ENCODE peak calls at places on chromosomes 7 and 10, in eight cellular contexts. One of them, this sample, is unnamed.

GRCh38 chr7:70435634-70436033 is 696.3 kb upstream of the GALNT17 start:
- DNase-seq in NCI-H226: no peak
- DNase-seq in stimulated activated CD8-positive, alpha-beta memory T cell treated with anti-CD3 and anti-CD28 coated beads, Interleukin-15, amount 100 ng/mL, for 4 hours: no peak
- DNase-seq in NCI-H524 treated with DMSO at 0.1 percent for 48 hours: no peak
- DNase-seq in astrocyte of the cerebellum: no peak
- DNase-seq in T47D: no peak
- DNase-seq in activated CD4-positive, alpha-beta T cell treated with anti-CD3 and anti-CD28 coated beads, Interleukin-2, amount 50 U/mL, for 24 hours: no peak
- DNase-seq in GM12891: no peak
- DNase-seq in this sample: no peak

GRCh38 chr10:113561214-113561613 is 8.4 kb downstream of the HABP2 start:
- DNase-seq in NCI-H226: no peak
- DNase-seq in stimulated activated CD8-positive, alpha-beta memory T cell treated with anti-CD3 and anti-CD28 coated beads, Interleukin-15, amount 100 ng/mL, for 4 hours: no peak
- DNase-seq in NCI-H524 treated with DMSO at 0.1 percent for 48 hours: no peak
- DNase-seq in astrocyte of the cerebellum: no peak
- DNase-seq in T47D: no peak
- DNase-seq in activated CD4-positive, alpha-beta T cell treated with anti-CD3 and anti-CD28 coated beads, Interleukin-2, amount 50 U/mL, for 24 hours: no peak
- DNase-seq in GM12891: no peak
- DNase-seq in this sample: no peak

GRCh38 chr7:31133497-31133896 is 81.4 kb downstream of the ADCYAP1R1 start:
- DNase-seq in NCI-H226: no peak
- DNase-seq in stimulated activated CD8-positive, alpha-beta memory T cell treated with anti-CD3 and anti-CD28 coated beads, Interleukin-15, amount 100 ng/mL, for 4 hours: no peak
- DNase-seq in NCI-H524 treated with DMSO at 0.1 percent for 48 hours: no peak
- DNase-seq in astrocyte of the cerebellum: no peak
- DNase-seq in T47D: no peak
- DNase-seq in activated CD4-positive, alpha-beta T cell treated with anti-CD3 and anti-CD28 coated beads, Interleukin-2, amount 50 U/mL, for 24 hours: no peak
- DNase-seq in GM12891: no peak
- DNase-seq in this sample: no peak

GRCh38 chr7:108329514-108329913 is 126.7 kb downstream of the NRCAM start:
- DNase-seq in NCI-H226: no peak
- DNase-seq in stimulated activated CD8-positive, alpha-beta memory T cell treated with anti-CD3 and anti-CD28 coated beads, Interleukin-15, amount 100 ng/mL, for 4 hours: no peak
- DNase-seq in NCI-H524 treated with DMSO at 0.1 percent for 48 hours: no peak
- DNase-seq in astrocyte of the cerebellum: no peak
- DNase-seq in T47D: no peak
- DNase-seq in activated CD4-positive, alpha-beta T cell treated with anti-CD3 and anti-CD28 coated beads, Interleukin-2, amount 50 U/mL, for 24 hours: no peak
- DNase-seq in GM12891: no peak
- DNase-seq in this sample: no peak

GRCh38 chr10:37856881-37857286 is 526 bp downstream of the ZNF248 start:
- DNase-seq in NCI-H226: no peak
- DNase-seq in stimulated activated CD8-positive, alpha-beta memory T cell treated with anti-CD3 and anti-CD28 coated beads, Interleukin-15, amount 100 ng/mL, for 4 hours: no peak
- DNase-seq in NCI-H524 treated with DMSO at 0.1 percent for 48 hours: no peak
- DNase-seq in astrocyte of the cerebellum: no peak
- DNase-seq in T47D: no peak
- DNase-seq in activated CD4-positive, alpha-beta T cell treated with anti-CD3 and anti-CD28 coated beads, Interleukin-2, amount 50 U/mL, for 24 hours: no peak
- DNase-seq in GM12891: no peak
- DNase-seq in this sample: no peak

GRCh38 chr7:184768-185264 is 7.6 kb upstream of the FAM20C start:
- DNase-seq in NCI-H226: no peak
- DNase-seq in stimulated activated CD8-positive, alpha-beta memory T cell treated with anti-CD3 and anti-CD28 coated beads, Interleukin-15, amount 100 ng/mL, for 4 hours: no peak
- DNase-seq in NCI-H524 treated with DMSO at 0.1 percent for 48 hours: no peak
- DNase-seq in astrocyte of the cerebellum: no peak
- DNase-seq in T47D: no peak
- DNase-seq in activated CD4-positive, alpha-beta T cell treated with anti-CD3 and anti-CD28 coated beads, Interleukin-2, amount 50 U/mL, for 24 hours: no peak
- DNase-seq in GM12891: no peak
- DNase-seq in this sample: no peak

GRCh38 chr10:110502851-110503301 is 5.2 kb downstream of the DUSP5 start:
- DNase-seq in NCI-H226: peak
- DNase-seq in stimulated activated CD8-positive, alpha-beta memory T cell treated with anti-CD3 and anti-CD28 coated beads, Interleukin-15, amount 100 ng/mL, for 4 hours: no peak
- DNase-seq in NCI-H524 treated with DMSO at 0.1 percent for 48 hours: no peak
- DNase-seq in astrocyte of the cerebellum: peak
- DNase-seq in T47D: no peak
- DNase-seq in activated CD4-positive, alpha-beta T cell treated with anti-CD3 and anti-CD28 coated beads, Interleukin-2, amount 50 U/mL, for 24 hours: no peak
- DNase-seq in GM12891: no peak
- DNase-seq in this sample: no peak

GRCh38 chr7:44273681-44274622 is 51.4 kb downstream of the CAMK2B start:
- DNase-seq in NCI-H226: no peak
- DNase-seq in stimulated activated CD8-positive, alpha-beta memory T cell treated with anti-CD3 and anti-CD28 coated beads, Interleukin-15, amount 100 ng/mL, for 4 hours: no peak
- DNase-seq in NCI-H524 treated with DMSO at 0.1 percent for 48 hours: no peak
- DNase-seq in astrocyte of the cerebellum: no peak
- DNase-seq in T47D: no peak
- DNase-seq in activated CD4-positive, alpha-beta T cell treated with anti-CD3 and anti-CD28 coated beads, Interleukin-2, amount 50 U/mL, for 24 hours: no peak
- DNase-seq in GM12891: no peak
- DNase-seq in this sample: no peak

GRCh38 chr7:33792547-33793105 is 112.7 kb upstream of the BMPER start:
- DNase-seq in NCI-H226: no peak
- DNase-seq in stimulated activated CD8-positive, alpha-beta memory T cell treated with anti-CD3 and anti-CD28 coated beads, Interleukin-15, amount 100 ng/mL, for 4 hours: no peak
- DNase-seq in NCI-H524 treated with DMSO at 0.1 percent for 48 hours: no peak
- DNase-seq in astrocyte of the cerebellum: no peak
- DNase-seq in T47D: no peak
- DNase-seq in activated CD4-positive, alpha-beta T cell treated with anti-CD3 and anti-CD28 coated beads, Interleukin-2, amount 50 U/mL, for 24 hours: no peak
- DNase-seq in GM12891: no peak
- DNase-seq in this sample: no peak

GRCh38 chr7:5479133-5479745 is 55.6 kb upstream of the TNRC18 start:
- DNase-seq in NCI-H226: no peak
- DNase-seq in stimulated activated CD8-positive, alpha-beta memory T cell treated with anti-CD3 and anti-CD28 coated beads, Interleukin-15, amount 100 ng/mL, for 4 hours: no peak
- DNase-seq in NCI-H524 treated with DMSO at 0.1 percent for 48 hours: no peak
- DNase-seq in astrocyte of the cerebellum: no peak
- DNase-seq in T47D: no peak
- DNase-seq in activated CD4-positive, alpha-beta T cell treated with anti-CD3 and anti-CD28 coated beads, Interleukin-2, amount 50 U/mL, for 24 hours: no peak
- DNase-seq in GM12891: no peak
- DNase-seq in this sample: no peak

GRCh38 chr10:131178956-131179355 is 132.6 kb downstream of the TCERG1L start:
- DNase-seq in NCI-H226: no peak
- DNase-seq in stimulated activated CD8-positive, alpha-beta memory T cell treated with anti-CD3 and anti-CD28 coated beads, Interleukin-15, amount 100 ng/mL, for 4 hours: no peak
- DNase-seq in NCI-H524 treated with DMSO at 0.1 percent for 48 hours: no peak
- DNase-seq in astrocyte of the cerebellum: no peak
- DNase-seq in T47D: no peak
- DNase-seq in activated CD4-positive, alpha-beta T cell treated with anti-CD3 and anti-CD28 coated beads, Interleukin-2, amount 50 U/mL, for 24 hours: no peak
- DNase-seq in GM12891: no peak
- DNase-seq in this sample: no peak

GRCh38 chr7:149814494-149814893 is 23.7 kb upstream of the ZNF862 start:
- DNase-seq in NCI-H226: no peak
- DNase-seq in stimulated activated CD8-positive, alpha-beta memory T cell treated with anti-CD3 and anti-CD28 coated beads, Interleukin-15, amount 100 ng/mL, for 4 hours: no peak
- DNase-seq in NCI-H524 treated with DMSO at 0.1 percent for 48 hours: no peak
- DNase-seq in astrocyte of the cerebellum: no peak
- DNase-seq in T47D: no peak
- DNase-seq in activated CD4-positive, alpha-beta T cell treated with anti-CD3 and anti-CD28 coated beads, Interleukin-2, amount 50 U/mL, for 24 hours: no peak
- DNase-seq in GM12891: no peak
- DNase-seq in this sample: no peak

GRCh38 chr10:35423505-35424306 is 87.4 kb downstream of the CCNY start:
- DNase-seq in NCI-H226: peak
- DNase-seq in stimulated activated CD8-positive, alpha-beta memory T cell treated with anti-CD3 and anti-CD28 coated beads, Interleukin-15, amount 100 ng/mL, for 4 hours: no peak
- DNase-seq in NCI-H524 treated with DMSO at 0.1 percent for 48 hours: no peak
- DNase-seq in astrocyte of the cerebellum: peak
- DNase-seq in T47D: no peak
- DNase-seq in activated CD4-positive, alpha-beta T cell treated with anti-CD3 and anti-CD28 coated beads, Interleukin-2, amount 50 U/mL, for 24 hours: no peak
- DNase-seq in GM12891: no peak
- DNase-seq in this sample: no peak

GRCh38 chr10:127534074-127534473 is 15.0 kb upstream of the NPS start:
- DNase-seq in NCI-H226: no peak
- DNase-seq in stimulated activated CD8-positive, alpha-beta memory T cell treated with anti-CD3 and anti-CD28 coated beads, Interleukin-15, amount 100 ng/mL, for 4 hours: no peak
- DNase-seq in NCI-H524 treated with DMSO at 0.1 percent for 48 hours: no peak
- DNase-seq in astrocyte of the cerebellum: no peak
- DNase-seq in T47D: no peak
- DNase-seq in activated CD4-positive, alpha-beta T cell treated with anti-CD3 and anti-CD28 coated beads, Interleukin-2, amount 50 U/mL, for 24 hours: no peak
- DNase-seq in GM12891: no peak
- DNase-seq in this sample: no peak

GRCh38 chr7:17054836-17055235 is 173.1 kb upstream of the AGR3 start:
- DNase-seq in NCI-H226: no peak
- DNase-seq in stimulated activated CD8-positive, alpha-beta memory T cell treated with anti-CD3 and anti-CD28 coated beads, Interleukin-15, amount 100 ng/mL, for 4 hours: no peak
- DNase-seq in NCI-H524 treated with DMSO at 0.1 percent for 48 hours: no peak
- DNase-seq in astrocyte of the cerebellum: no peak
- DNase-seq in T47D: no peak
- DNase-seq in activated CD4-positive, alpha-beta T cell treated with anti-CD3 and anti-CD28 coated beads, Interleukin-2, amount 50 U/mL, for 24 hours: no peak
- DNase-seq in GM12891: no peak
- DNase-seq in this sample: no peak

GRCh38 chr7:137169282-137169698 is 174.2 kb downstream of the PTN start:
- DNase-seq in NCI-H226: no peak
- DNase-seq in stimulated activated CD8-positive, alpha-beta memory T cell treated with anti-CD3 and anti-CD28 coated beads, Interleukin-15, amount 100 ng/mL, for 4 hours: no peak
- DNase-seq in NCI-H524 treated with DMSO at 0.1 percent for 48 hours: peak
- DNase-seq in astrocyte of the cerebellum: peak
- DNase-seq in T47D: peak
- DNase-seq in activated CD4-positive, alpha-beta T cell treated with anti-CD3 and anti-CD28 coated beads, Interleukin-2, amount 50 U/mL, for 24 hours: no peak
- DNase-seq in GM12891: no peak
- DNase-seq in this sample: no peak

GRCh38 chr7:82851126-82851525 is 311.6 kb downstream of the PCLO start:
- DNase-seq in NCI-H226: no peak
- DNase-seq in stimulated activated CD8-positive, alpha-beta memory T cell treated with anti-CD3 and anti-CD28 coated beads, Interleukin-15, amount 100 ng/mL, for 4 hours: no peak
- DNase-seq in NCI-H524 treated with DMSO at 0.1 percent for 48 hours: no peak
- DNase-seq in astrocyte of the cerebellum: no peak
- DNase-seq in T47D: no peak
- DNase-seq in activated CD4-positive, alpha-beta T cell treated with anti-CD3 and anti-CD28 coated beads, Interleukin-2, amount 50 U/mL, for 24 hours: no peak
- DNase-seq in GM12891: no peak
- DNase-seq in this sample: no peak

GRCh38 chr7:117129538-117129955 is 176.2 kb downstream of the ST7 start:
- DNase-seq in NCI-H226: peak
- DNase-seq in stimulated activated CD8-positive, alpha-beta memory T cell treated with anti-CD3 and anti-CD28 coated beads, Interleukin-15, amount 100 ng/mL, for 4 hours: no peak
- DNase-seq in NCI-H524 treated with DMSO at 0.1 percent for 48 hours: no peak
- DNase-seq in astrocyte of the cerebellum: no peak
- DNase-seq in T47D: no peak
- DNase-seq in activated CD4-positive, alpha-beta T cell treated with anti-CD3 and anti-CD28 coated beads, Interleukin-2, amount 50 U/mL, for 24 hours: no peak
- DNase-seq in GM12891: no peak
- DNase-seq in this sample: no peak

GRCh38 chr10:112004075-112004474 is 179.5 kb downstream of the GPAM start:
- DNase-seq in NCI-H226: no peak
- DNase-seq in stimulated activated CD8-positive, alpha-beta memory T cell treated with anti-CD3 and anti-CD28 coated beads, Interleukin-15, amount 100 ng/mL, for 4 hours: no peak
- DNase-seq in NCI-H524 treated with DMSO at 0.1 percent for 48 hours: no peak
- DNase-seq in astrocyte of the cerebellum: no peak
- DNase-seq in T47D: no peak
- DNase-seq in activated CD4-positive, alpha-beta T cell treated with anti-CD3 and anti-CD28 coated beads, Interleukin-2, amount 50 U/mL, for 24 hours: no peak
- DNase-seq in GM12891: no peak
- DNase-seq in this sample: no peak

GRCh38 chr7:43756368-43757072 is 2.0 kb upstream of the BLVRA start:
- DNase-seq in NCI-H226: peak
- DNase-seq in stimulated activated CD8-positive, alpha-beta memory T cell treated with anti-CD3 and anti-CD28 coated beads, Interleukin-15, amount 100 ng/mL, for 4 hours: no peak
- DNase-seq in NCI-H524 treated with DMSO at 0.1 percent for 48 hours: no peak
- DNase-seq in astrocyte of the cerebellum: peak
- DNase-seq in T47D: no peak
- DNase-seq in activated CD4-positive, alpha-beta T cell treated with anti-CD3 and anti-CD28 coated beads, Interleukin-2, amount 50 U/mL, for 24 hours: no peak
- DNase-seq in GM12891: no peak
- DNase-seq in this sample: no peak

GRCh38 chr10:11330383-11331020 is 280.9 kb downstream of the USP6NL start:
- DNase-seq in NCI-H226: no peak
- DNase-seq in stimulated activated CD8-positive, alpha-beta memory T cell treated with anti-CD3 and anti-CD28 coated beads, Interleukin-15, amount 100 ng/mL, for 4 hours: no peak
- DNase-seq in NCI-H524 treated with DMSO at 0.1 percent for 48 hours: no peak
- DNase-seq in astrocyte of the cerebellum: peak
- DNase-seq in T47D: no peak
- DNase-seq in activated CD4-positive, alpha-beta T cell treated with anti-CD3 and anti-CD28 coated beads, Interleukin-2, amount 50 U/mL, for 24 hours: no peak
- DNase-seq in GM12891: no peak
- DNase-seq in this sample: no peak

GRCh38 chr10:18737841-18738240 is 78.6 kb downstream of the ARL5B start:
- DNase-seq in NCI-H226: peak
- DNase-seq in stimulated activated CD8-positive, alpha-beta memory T cell treated with anti-CD3 and anti-CD28 coated beads, Interleukin-15, amount 100 ng/mL, for 4 hours: no peak
- DNase-seq in NCI-H524 treated with DMSO at 0.1 percent for 48 hours: no peak
- DNase-seq in astrocyte of the cerebellum: peak
- DNase-seq in T47D: no peak
- DNase-seq in activated CD4-positive, alpha-beta T cell treated with anti-CD3 and anti-CD28 coated beads, Interleukin-2, amount 50 U/mL, for 24 hours: no peak
- DNase-seq in GM12891: no peak
- DNase-seq in this sample: no peak

GRCh38 chr7:27923308-27923980 is 183.5 kb downstream of the TAX1BP1 start:
- DNase-seq in NCI-H226: no peak
- DNase-seq in stimulated activated CD8-positive, alpha-beta memory T cell treated with anti-CD3 and anti-CD28 coated beads, Interleukin-15, amount 100 ng/mL, for 4 hours: no peak
- DNase-seq in NCI-H524 treated with DMSO at 0.1 percent for 48 hours: peak
- DNase-seq in astrocyte of the cerebellum: no peak
- DNase-seq in T47D: no peak
- DNase-seq in activated CD4-positive, alpha-beta T cell treated with anti-CD3 and anti-CD28 coated beads, Interleukin-2, amount 50 U/mL, for 24 hours: no peak
- DNase-seq in GM12891: no peak
- DNase-seq in this sample: no peak

GRCh38 chr10:132430231-132430743 is 33.3 kb downstream of the PWWP2B start:
- DNase-seq in NCI-H226: no peak
- DNase-seq in stimulated activated CD8-positive, alpha-beta memory T cell treated with anti-CD3 and anti-CD28 coated beads, Interleukin-15, amount 100 ng/mL, for 4 hours: no peak
- DNase-seq in NCI-H524 treated with DMSO at 0.1 percent for 48 hours: no peak
- DNase-seq in astrocyte of the cerebellum: no peak
- DNase-seq in T47D: no peak
- DNase-seq in activated CD4-positive, alpha-beta T cell treated with anti-CD3 and anti-CD28 coated beads, Interleukin-2, amount 50 U/mL, for 24 hours: no peak
- DNase-seq in GM12891: no peak
- DNase-seq in this sample: no peak

GRCh38 chr10:69202332-69202731 is 17.8 kb upstream of the HKDC1 start:
- DNase-seq in NCI-H226: peak
- DNase-seq in stimulated activated CD8-positive, alpha-beta memory T cell treated with anti-CD3 and anti-CD28 coated beads, Interleukin-15, amount 100 ng/mL, for 4 hours: no peak
- DNase-seq in NCI-H524 treated with DMSO at 0.1 percent for 48 hours: no peak
- DNase-seq in astrocyte of the cerebellum: no peak
- DNase-seq in T47D: no peak
- DNase-seq in activated CD4-positive, alpha-beta T cell treated with anti-CD3 and anti-CD28 coated beads, Interleukin-2, amount 50 U/mL, for 24 hours: no peak
- DNase-seq in GM12891: no peak
- DNase-seq in this sample: no peak

GRCh38 chr7:115844857-115845256 is 185.7 kb downstream of the TFEC start:
- DNase-seq in NCI-H226: peak
- DNase-seq in stimulated activated CD8-positive, alpha-beta memory T cell treated with anti-CD3 and anti-CD28 coated beads, Interleukin-15, amount 100 ng/mL, for 4 hours: no peak
- DNase-seq in NCI-H524 treated with DMSO at 0.1 percent for 48 hours: no peak
- DNase-seq in astrocyte of the cerebellum: no peak
- DNase-seq in T47D: no peak
- DNase-seq in activated CD4-positive, alpha-beta T cell treated with anti-CD3 and anti-CD28 coated beads, Interleukin-2, amount 50 U/mL, for 24 hours: no peak
- DNase-seq in GM12891: no peak
- DNase-seq in this sample: no peak

GRCh38 chr7:44665531-44666213 is 59.2 kb downstream of the OGDH start:
- DNase-seq in NCI-H226: peak
- DNase-seq in stimulated activated CD8-positive, alpha-beta memory T cell treated with anti-CD3 and anti-CD28 coated beads, Interleukin-15, amount 100 ng/mL, for 4 hours: no peak
- DNase-seq in NCI-H524 treated with DMSO at 0.1 percent for 48 hours: no peak
- DNase-seq in astrocyte of the cerebellum: peak
- DNase-seq in T47D: no peak
- DNase-seq in activated CD4-positive, alpha-beta T cell treated with anti-CD3 and anti-CD28 coated beads, Interleukin-2, amount 50 U/mL, for 24 hours: no peak
- DNase-seq in GM12891: no peak
- DNase-seq in this sample: no peak

GRCh38 chr7:28419717-28420116 is 7.4 kb downstream of the CREB5 start:
- DNase-seq in NCI-H226: peak
- DNase-seq in stimulated activated CD8-positive, alpha-beta memory T cell treated with anti-CD3 and anti-CD28 coated beads, Interleukin-15, amount 100 ng/mL, for 4 hours: no peak
- DNase-seq in NCI-H524 treated with DMSO at 0.1 percent for 48 hours: no peak
- DNase-seq in astrocyte of the cerebellum: peak
- DNase-seq in T47D: no peak
- DNase-seq in activated CD4-positive, alpha-beta T cell treated with anti-CD3 and anti-CD28 coated beads, Interleukin-2, amount 50 U/mL, for 24 hours: no peak
- DNase-seq in GM12891: no peak
- DNase-seq in this sample: no peak

GRCh38 chr7:4849390-4849789 is 12.4 kb downstream of the PAPOLB start:
- DNase-seq in NCI-H226: no peak
- DNase-seq in stimulated activated CD8-positive, alpha-beta memory T cell treated with anti-CD3 and anti-CD28 coated beads, Interleukin-15, amount 100 ng/mL, for 4 hours: no peak
- DNase-seq in NCI-H524 treated with DMSO at 0.1 percent for 48 hours: peak
- DNase-seq in astrocyte of the cerebellum: no peak
- DNase-seq in T47D: no peak
- DNase-seq in activated CD4-positive, alpha-beta T cell treated with anti-CD3 and anti-CD28 coated beads, Interleukin-2, amount 50 U/mL, for 24 hours: no peak
- DNase-seq in GM12891: no peak
- DNase-seq in this sample: no peak

GRCh38 chr10:12656518-12657142 is 307.3 kb downstream of the CAMK1D start:
- DNase-seq in NCI-H226: peak
- DNase-seq in stimulated activated CD8-positive, alpha-beta memory T cell treated with anti-CD3 and anti-CD28 coated beads, Interleukin-15, amount 100 ng/mL, for 4 hours: no peak
- DNase-seq in NCI-H524 treated with DMSO at 0.1 percent for 48 hours: peak
- DNase-seq in astrocyte of the cerebellum: peak
- DNase-seq in T47D: peak
- DNase-seq in activated CD4-positive, alpha-beta T cell treated with anti-CD3 and anti-CD28 coated beads, Interleukin-2, amount 50 U/mL, for 24 hours: no peak
- DNase-seq in GM12891: no peak
- DNase-seq in this sample: peak

GRCh38 chr7:86929293-86930109 is 130.0 kb downstream of the ELAPOR2 start:
- DNase-seq in NCI-H226: no peak
- DNase-seq in stimulated activated CD8-positive, alpha-beta memory T cell treated with anti-CD3 and anti-CD28 coated beads, Interleukin-15, amount 100 ng/mL, for 4 hours: no peak
- DNase-seq in NCI-H524 treated with DMSO at 0.1 percent for 48 hours: no peak
- DNase-seq in astrocyte of the cerebellum: no peak
- DNase-seq in T47D: no peak
- DNase-seq in activated CD4-positive, alpha-beta T cell treated with anti-CD3 and anti-CD28 coated beads, Interleukin-2, amount 50 U/mL, for 24 hours: no peak
- DNase-seq in GM12891: no peak
- DNase-seq in this sample: no peak

GRCh38 chr7:35753761-35754603 is 46.9 kb upstream of the SEPTIN7 start:
- DNase-seq in NCI-H226: peak
- DNase-seq in stimulated activated CD8-positive, alpha-beta memory T cell treated with anti-CD3 and anti-CD28 coated beads, Interleukin-15, amount 100 ng/mL, for 4 hours: no peak
- DNase-seq in NCI-H524 treated with DMSO at 0.1 percent for 48 hours: no peak
- DNase-seq in astrocyte of the cerebellum: no peak
- DNase-seq in T47D: no peak
- DNase-seq in activated CD4-positive, alpha-beta T cell treated with anti-CD3 and anti-CD28 coated beads, Interleukin-2, amount 50 U/mL, for 24 hours: no peak
- DNase-seq in GM12891: no peak
- DNase-seq in this sample: no peak

GRCh38 chr10:17028843-17029580 is 100.6 kb downstream of the CUBN start:
- DNase-seq in NCI-H226: no peak
- DNase-seq in stimulated activated CD8-positive, alpha-beta memory T cell treated with anti-CD3 and anti-CD28 coated beads, Interleukin-15, amount 100 ng/mL, for 4 hours: no peak
- DNase-seq in NCI-H524 treated with DMSO at 0.1 percent for 48 hours: no peak
- DNase-seq in astrocyte of the cerebellum: no peak
- DNase-seq in T47D: no peak
- DNase-seq in activated CD4-positive, alpha-beta T cell treated with anti-CD3 and anti-CD28 coated beads, Interleukin-2, amount 50 U/mL, for 24 hours: no peak
- DNase-seq in GM12891: no peak
- DNase-seq in this sample: no peak

GRCh38 chr10:110504111-110504735 is 6.5 kb downstream of the DUSP5 start:
- DNase-seq in NCI-H226: peak
- DNase-seq in stimulated activated CD8-positive, alpha-beta memory T cell treated with anti-CD3 and anti-CD28 coated beads, Interleukin-15, amount 100 ng/mL, for 4 hours: no peak
- DNase-seq in NCI-H524 treated with DMSO at 0.1 percent for 48 hours: no peak
- DNase-seq in astrocyte of the cerebellum: no peak
- DNase-seq in T47D: no peak
- DNase-seq in activated CD4-positive, alpha-beta T cell treated with anti-CD3 and anti-CD28 coated beads, Interleukin-2, amount 50 U/mL, for 24 hours: no peak
- DNase-seq in GM12891: peak
- DNase-seq in this sample: no peak